ENCODE peak calls at places on chromosomes 3 and 15, in ten cellular contexts. B is endodermal cell; C is Caco-2; O is iPS DF 6.9; D is endothelial cell of umbilical vein; J is CD4-positive, CD25-positive, alpha-beta regulatory T cell; U is adipocyte; W is breast epithelium; H is PC-9; G is transverse colon. R is an unnamed sample. For H3K4me1, the result is how much of the 10 kb centered on the place peaks cover.

GRCh38 chr3:24119321-24119751 is 174.2 kb downstream of the NR1D2 start:
- DNase-seq in B (no peak), C (no peak), O (no peak), D (no peak), J (no peak), U (peak), W (no peak), H (no peak), G (no peak), R (no peak)

GRCh38 chr3:105505167-105505566 is 138.5 kb downstream of the ALCAM start:
- DNase-seq in B (no peak), C (no peak), O (no peak), D (no peak), J (no peak), U (no peak), W (no peak), H (no peak), G (no peak), R (no peak)

GRCh38 chr15:41904487-41905359 is 10.9 kb upstream of the SPTBN5 start:
- DNase-seq in B (peak), C (peak), O (peak), D (peak), J (peak), U (peak), W (no peak), H (peak), G (peak), R (peak)

GRCh38 chr3:42762046-42762724 is 10.9 kb downstream of the CCDC13 start:
- DNase-seq in B (no peak), C (no peak), O (no peak), D (no peak), J (no peak), U (peak), W (no peak), H (no peak), G (no peak), R (no peak)

GRCh38 chr3:150078983-150079739 is 108.5 kb upstream of the PFN2 start:
- DNase-seq in B (no peak), C (no peak), O (no peak), D (no peak), J (no peak), U (peak), W (no peak), H (no peak), G (no peak), R (no peak)

GRCh38 chr3:49553690-49554634 is at the start of gene BSN:
- DNase-seq in B (peak), C (peak), O (peak), D (peak), J (peak), U (peak), W (peak), H (peak), G (peak), R (peak)

GRCh38 chr3:50167782-50168317 is 12.7 kb downstream of the SEMA3F start:
- DNase-seq in B (peak), C (no peak), O (no peak), D (no peak), J (no peak), U (no peak), W (no peak), H (no peak), G (no peak), R (no peak)

GRCh38 chr15:59276225-59277178 is 69.9 kb downstream of the LDHAL6B start:
- DNase-seq in B (no peak), C (peak), O (no peak), D (no peak), J (no peak), U (no peak), W (no peak), H (peak), G (peak), R (peak)

GRCh38 chr15:34942363-34942762 is 27.2 kb downstream of the AQR start:
- DNase-seq in B (no peak), C (no peak), O (no peak), D (peak), J (no peak), U (no peak), W (no peak), H (no peak), G (no peak), R (no peak)

GRCh38 chr15:94480289-94480834 is 249.0 kb downstream of the MCTP2 start:
- DNase-seq in B (no peak), C (no peak), O (no peak), D (no peak), J (no peak), U (no peak), W (no peak), H (no peak), G (no peak), R (no peak)

GRCh38 chr15:82970078-82970686 is 15.8 kb upstream of the RAMAC start:
- DNase-seq in B (no peak), C (no peak), O (no peak), D (no peak), J (no peak), U (no peak), W (no peak), H (no peak), G (no peak), R (no peak)

GRCh38 chr3:13385373-13385965 is 34.7 kb downstream of the NUP210 start:
- DNase-seq in B (no peak), C (no peak), O (no peak), D (no peak), J (no peak), U (no peak), W (no peak), H (no peak), G (no peak), R (no peak)

GRCh38 chr3:46875560-46875959 is 2.0 kb upstream of the PTH1R start:
- DNase-seq in B (no peak), C (no peak), O (no peak), D (no peak), J (no peak), U (no peak), W (no peak), H (no peak), G (no peak), R (no peak)

GRCh38 chr3:46870651-46871050 is 6.9 kb upstream of the PTH1R start:
- DNase-seq in B (no peak), C (no peak), O (no peak), D (no peak), J (no peak), U (no peak), W (no peak), H (no peak), G (no peak), R (no peak)

GRCh38 chr3:46874430-46874829 is 3.1 kb upstream of the PTH1R start:
- DNase-seq in B (no peak), C (no peak), O (no peak), D (no peak), J (no peak), U (no peak), W (no peak), H (no peak), G (no peak), R (no peak)

GRCh38 chr3:46871222-46871621 is 6.3 kb upstream of the PTH1R start:
- DNase-seq in B (no peak), C (no peak), O (no peak), D (peak), J (no peak), U (no peak), W (no peak), H (no peak), G (no peak), R (no peak)

DNA sequence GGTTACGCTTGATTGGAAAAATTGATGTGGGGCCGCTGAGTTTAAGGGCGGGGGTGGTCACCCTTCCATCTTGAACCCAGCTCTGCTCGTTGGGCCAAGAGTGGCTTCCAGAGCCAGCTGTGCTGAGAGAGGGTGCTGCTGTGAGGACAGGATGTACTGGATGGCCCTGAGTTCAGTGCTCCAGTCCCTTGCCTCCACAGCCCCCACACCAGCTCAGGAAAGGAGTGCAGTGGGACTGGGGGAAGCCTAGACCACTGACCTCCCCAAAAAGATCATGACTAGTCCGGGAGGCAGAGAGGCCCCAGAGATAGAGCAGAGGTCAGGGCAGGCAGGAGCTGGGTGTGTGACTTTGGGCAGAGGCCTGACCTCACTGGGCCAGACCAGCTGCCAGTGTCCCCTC is 4.0 kb upstream of the PTH1R start:
- DNase-seq in B (no peak), C (no peak), O (no peak), D (no peak), J (no peak), U (no peak), W (no peak), H (no peak), G (no peak), R (no peak)
- H3K4me1 ChIP-seq in B (under half), C (under half), O (under half), D (under half), J (under half), U (under half), W (under half), H (under half), G (under half), R (under half)

GRCh38 chr15:100118546-100118945 is 223.2 kb downstream of the ADAMTS17 start:
- DNase-seq in B (no peak), C (no peak), O (no peak), D (no peak), J (no peak), U (no peak), W (no peak), H (no peak), G (no peak), R (peak)

GRCh38 chr15:100116416-100117190 is 225.2 kb downstream of the ADAMTS17 start:
- DNase-seq in B (no peak), C (no peak), O (no peak), D (no peak), J (no peak), U (no peak), W (no peak), H (no peak), G (no peak), R (peak)

GRCh38 chr15:100123611-100124010 is 218.2 kb downstream of the ADAMTS17 start:
- DNase-seq in B (no peak), C (no peak), O (no peak), D (no peak), J (no peak), U (no peak), W (no peak), H (peak), G (no peak), R (peak)

GRCh38 chr15:100121285-100121684 is 220.5 kb downstream of the ADAMTS17 start:
- DNase-seq in B (no peak), C (no peak), O (no peak), D (no peak), J (no peak), U (no peak), W (no peak), H (no peak), G (no peak), R (no peak)

DNA sequence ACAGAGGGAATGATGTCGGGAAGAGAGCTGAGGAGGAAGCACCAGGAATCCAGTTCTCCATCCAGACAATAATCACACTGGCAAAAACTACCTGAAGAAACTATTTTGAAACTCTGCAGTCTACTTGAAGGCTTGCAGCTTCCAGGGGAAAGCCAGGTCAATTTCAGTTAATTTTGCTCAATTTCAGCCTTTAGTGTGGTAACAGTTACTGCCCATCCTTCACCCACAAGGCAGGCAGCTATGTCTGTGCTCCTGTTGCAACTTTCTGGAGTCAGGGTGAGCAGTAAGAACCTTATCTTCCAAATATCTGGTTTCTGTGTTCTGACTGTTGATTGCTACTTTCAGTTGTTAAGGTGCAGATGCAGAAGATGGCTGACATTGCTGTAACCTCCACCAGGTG is 221.7 kb downstream of the ADAMTS17 start:
- DNase-seq in B (no peak), C (no peak), O (no peak), D (no peak), J (no peak), U (no peak), W (no peak), H (no peak), G (no peak), R (no peak)
- H3K4me1 ChIP-seq in B (under half), C (under half), O (under half), D (under half), J (under half), U (under half), W (under half), H (under half), G (under half), R (under half)

DNA sequence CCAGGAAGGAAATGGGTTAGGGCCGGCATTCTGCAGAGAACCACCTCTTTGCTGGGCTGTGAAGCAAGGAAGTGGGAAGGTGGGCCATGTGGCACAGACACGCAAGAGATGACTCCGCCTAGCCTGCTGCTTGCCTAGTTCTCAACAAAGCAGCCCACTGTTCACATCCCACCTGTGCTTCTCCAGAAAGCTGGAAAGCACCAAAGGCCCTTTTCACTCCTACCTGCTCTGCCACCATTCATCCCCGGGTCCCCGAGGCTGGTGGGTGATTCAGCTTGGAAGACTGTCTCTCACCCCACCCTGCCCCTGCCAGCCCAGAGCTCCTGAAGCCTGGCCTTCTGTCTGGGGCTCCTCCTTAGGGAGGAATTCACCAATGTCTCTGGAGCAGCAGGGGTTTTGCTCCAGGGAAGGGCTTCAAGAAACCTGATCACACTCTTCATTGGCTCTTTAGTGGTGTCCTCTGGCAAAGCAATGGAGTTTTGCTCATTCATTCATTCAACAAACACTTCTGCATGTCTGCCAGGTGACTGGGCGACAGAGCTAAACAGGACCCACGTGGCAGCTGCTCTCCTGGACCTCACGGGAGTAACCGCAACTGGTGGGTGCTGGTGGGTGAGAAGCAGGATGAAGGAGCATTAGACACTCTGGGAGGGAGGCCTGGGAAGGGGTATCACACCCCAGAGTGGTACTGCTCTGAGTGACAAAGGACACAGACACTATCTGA is 145.4 kb upstream of the TLE3 start:
- DNase-seq in B (peak), C (no peak), O (no peak), D (no peak), J (no peak), U (no peak), W (no peak), H (peak), G (peak), R (no peak)
- H3K4me1 ChIP-seq in B (under half), C (under half), O (under half), D (under half), J (under half), U (under half), W (under half), H (under half), G (under half), R (under half)

GRCh38 chr3:123753321-123753720 is 130.8 kb downstream of the MYLK start:
- DNase-seq in B (no peak), C (no peak), O (no peak), D (no peak), J (no peak), U (peak), W (no peak), H (no peak), G (no peak), R (no peak)
- H3K4me1 ChIP-seq in B (under half), C (half or more), O (under half), D (under half), J (under half), U (half or more), W (under half), H (half or more), G (under half), R (under half)

GRCh38 chr3:32003380-32003779 is 21.8 kb downstream of the ZNF860 start:
- DNase-seq in B (no peak), C (no peak), O (no peak), D (no peak), J (no peak), U (no peak), W (no peak), H (no peak), G (no peak), R (no peak)
- H3K4me1 ChIP-seq in B (under half), C (under half), O (under half), D (under half), J (under half), U (under half), W (under half), H (under half), G (under half), R (under half)

GRCh38 chr3:62369476-62369743 is 3.9 kb downstream of the FEZF2 start:
- DNase-seq in B (no peak), C (no peak), O (no peak), D (no peak), J (no peak), U (no peak), W (no peak), H (no peak), G (no peak), R (no peak)

GRCh38 chr3:62370112-62371031 is 3.0 kb downstream of the FEZF2 start:
- DNase-seq in B (peak), C (no peak), O (no peak), D (no peak), J (no peak), U (no peak), W (no peak), H (no peak), G (no peak), R (no peak)

GRCh38 chr3:62372621-62373041 is 719 bp downstream of the FEZF2 start:
- DNase-seq in B (peak), C (no peak), O (no peak), D (no peak), J (no peak), U (peak), W (no peak), H (no peak), G (no peak), R (no peak)

GRCh38 chr3:62371735-62372591 is 1.4 kb downstream of the FEZF2 start:
- DNase-seq in B (peak), C (no peak), O (no peak), D (no peak), J (no peak), U (no peak), W (no peak), H (no peak), G (no peak), R (no peak)

DNA sequence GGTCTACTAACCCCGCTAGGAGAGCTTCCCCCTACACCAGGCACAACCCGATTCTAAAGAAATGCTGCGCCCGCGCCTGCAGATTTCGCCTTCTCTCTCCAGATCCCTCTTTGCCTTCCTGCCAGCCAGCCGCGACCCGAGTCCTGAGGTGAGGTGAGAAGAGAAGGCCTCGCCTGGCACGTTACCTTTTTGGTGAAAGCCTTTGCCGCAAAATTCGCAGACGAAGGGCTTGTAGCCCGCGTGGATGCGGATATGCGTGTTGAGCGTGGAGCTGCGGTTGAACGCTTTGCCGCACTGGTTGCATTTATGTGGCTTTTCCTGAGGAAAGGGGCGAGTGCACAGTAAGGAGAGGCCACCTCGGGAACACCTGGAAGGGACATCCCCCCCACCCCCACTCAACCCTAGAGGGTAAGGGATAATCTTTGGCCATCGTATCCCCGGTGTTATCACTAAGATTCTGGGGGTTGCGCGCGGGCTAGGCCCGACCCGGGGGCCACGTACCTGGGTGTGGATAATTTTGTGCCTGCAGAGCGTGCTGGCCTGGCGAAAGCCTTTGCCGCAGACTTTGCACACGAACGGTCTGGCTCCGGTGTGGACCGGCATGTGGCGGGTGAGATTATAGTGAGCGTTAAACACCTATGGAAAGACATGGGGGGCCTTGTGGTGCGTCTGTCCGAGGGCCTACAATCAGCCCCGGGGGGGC is 2.2 kb downstream of the FEZF2 start:
- DNase-seq in B (peak), C (no peak), O (no peak), D (no peak), J (no peak), U (no peak), W (no peak), H (no peak), G (no peak), R (no peak)
- H3K4me1 ChIP-seq in B (under half), C (under half), O (under half), D (under half), J (under half), U (under half), W (under half), H (under half), G (under half), R (under half)

GRCh38 chr3:64187065-64187959 is 38.0 kb downstream of the PRICKLE2 start:
- DNase-seq in B (no peak), C (peak), O (no peak), D (peak), J (no peak), U (peak), W (no peak), H (peak), G (peak), R (no peak)

GRCh38 chr3:64184621-64185020 is 40.6 kb downstream of the PRICKLE2 start:
- DNase-seq in B (no peak), C (no peak), O (no peak), D (no peak), J (no peak), U (peak), W (no peak), H (no peak), G (no peak), R (no peak)

GRCh38 chr3:64188810-64189560 is 36.3 kb downstream of the PRICKLE2 start:
- DNase-seq in B (peak), C (peak), O (no peak), D (peak), J (no peak), U (peak), W (no peak), H (peak), G (no peak), R (no peak)

GRCh38 chr3:64185436-64185835 is 39.8 kb downstream of the PRICKLE2 start:
- DNase-seq in B (no peak), C (no peak), O (no peak), D (no peak), J (no peak), U (peak), W (no peak), H (no peak), G (no peak), R (no peak)

DNA sequence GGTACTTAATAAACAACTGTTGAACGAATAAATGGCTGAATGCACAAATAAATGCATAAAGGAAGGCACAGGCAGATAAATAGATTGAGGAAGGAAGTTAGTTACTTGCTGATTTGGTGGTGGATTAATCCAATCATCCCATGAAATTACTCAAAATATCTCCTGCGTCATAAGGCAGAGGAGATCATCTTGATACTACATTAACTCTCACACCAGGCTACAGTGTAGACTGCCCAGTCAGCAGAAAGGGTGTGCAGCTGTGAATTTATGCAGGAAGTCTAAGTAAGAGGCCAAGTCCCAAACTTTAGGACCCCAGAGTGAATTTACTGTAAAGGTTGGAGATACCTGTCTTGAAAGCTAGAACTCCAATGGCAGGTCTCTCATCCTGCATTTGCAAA is 38.6 kb downstream of the PRICKLE2 start:
- DNase-seq in B (no peak), C (no peak), O (no peak), D (no peak), J (no peak), U (no peak), W (no peak), H (no peak), G (no peak), R (no peak)
- H3K4me1 ChIP-seq in B (under half), C (under half), O (under half), D (under half), J (under half), U (half or more), W (under half), H (half or more), G (under half), R (under half)

GRCh38 chr15:60554494-60554893 is 75.6 kb upstream of the ICE2 start:
- DNase-seq in B (no peak), C (no peak), O (no peak), D (no peak), J (no peak), U (no peak), W (no peak), H (no peak), G (no peak), R (no peak)
- H3K4me1 ChIP-seq in B (under half), C (under half), O (under half), D (under half), J (half or more), U (under half), W (under half), H (under half), G (under half), R (under half)